ENCODE peak calls at places on chromosomes 3 and 15, in seven cellular contexts. V is nephron progenitor cell, I is coronary artery, G is cardiac fibroblast, J is HFF-Myc, B is heart left ventricle, H is GM13977. E is an unnamed sample.

GRCh38 chr15:28989239-28989830 is 103.6 kb downstream of the APBA2 start:
- DNase-seq in V (no peak), I (no peak), G (no peak), J (no peak), B (no peak), H (no peak), E (peak)

GRCh38 chr3:62214850-62215249 is 158.5 kb downstream of the FEZF2 start:
- DNase-seq in V (no peak), I (no peak), G (no peak), J (no peak), B (no peak), H (no peak), E (no peak)

GRCh38 chr3:13332158-13332557 is 88.0 kb downstream of the NUP210 start:
- DNase-seq in V (no peak), I (no peak), G (no peak), J (no peak), B (no peak), H (peak), E (no peak)

GRCh38 chr3:12197475-12197874 is 38.8 kb upstream of the TIMP4 start:
- DNase-seq in V (no peak), I (no peak), G (no peak), J (no peak), B (no peak), H (no peak), E (no peak)

GRCh38 chr3:188270423-188270972 is 116.5 kb downstream of the LPP start:
- DNase-seq in V (no peak), I (peak), G (peak), J (peak), B (no peak), H (no peak), E (no peak)

GRCh38 chr15:39327005-39327725 is 253.7 kb upstream of the THBS1 start:
- DNase-seq in V (no peak), I (no peak), G (no peak), J (no peak), B (no peak), H (no peak), E (no peak)

GRCh38 chr15:27017168-27017809 is 46.3 kb downstream of the GABRG3 start:
- DNase-seq in V (peak), I (no peak), G (peak), J (peak), B (no peak), H (peak), E (peak)

GRCh38 chr15:38635170-38635569 is 70.6 kb upstream of the RASGRP1 start:
- DNase-seq in V (peak), I (no peak), G (no peak), J (no peak), B (no peak), H (no peak), E (no peak)

GRCh38 chr3:64741344-64741743 is 53.5 kb upstream of the ADAMTS9 start:
- DNase-seq in V (no peak), I (peak), G (peak), J (no peak), B (peak), H (no peak), E (no peak)

GRCh38 chr15:48695835-48696573 is 50.5 kb upstream of the FBN1 start:
- DNase-seq in V (no peak), I (no peak), G (no peak), J (no peak), B (no peak), H (no peak), E (no peak)

GRCh38 chr15:41024141-41024540 is 70.9 kb downstream of the CHAC1 start:
- DNase-seq in V (no peak), I (no peak), G (peak), J (no peak), B (no peak), H (no peak), E (no peak)

GRCh38 chr3:18825586-18826157 is 322.6 kb upstream of the KCNH8 start:
- DNase-seq in V (no peak), I (no peak), G (no peak), J (no peak), B (no peak), H (no peak), E (no peak)
- TF ChIP-seq CTCF in V (no peak), I (no peak), G (no peak), J (no peak), B (no peak), H (no peak), E (no peak)

DNA sequence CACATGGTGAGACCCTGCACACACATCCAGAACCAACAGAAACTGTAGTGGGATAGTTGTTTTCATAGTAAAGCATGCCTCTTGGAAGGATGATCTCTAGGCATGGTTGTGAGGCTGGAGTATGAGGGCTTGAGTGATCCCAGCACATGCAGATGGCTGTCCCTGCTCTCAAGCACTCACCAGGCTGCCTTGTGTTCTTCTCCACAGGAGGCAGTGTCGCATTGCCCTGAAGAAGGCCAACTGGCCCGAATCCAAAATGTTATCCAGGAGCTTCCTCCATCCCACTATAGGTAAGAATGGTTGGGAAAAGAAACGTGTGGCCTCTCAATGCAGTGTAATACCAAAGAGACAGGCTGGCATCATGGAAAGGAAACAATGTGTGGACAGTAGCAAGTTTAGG is 82.7 kb downstream of the TMEM39A start:
- DNase-seq in V (no peak), I (no peak), G (peak), J (no peak), B (no peak), H (no peak), E (no peak)
- TF ChIP-seq CTCF in V (no peak), I (no peak), G (peak), J (no peak), B (no peak), H (no peak), E (no peak)

DNA sequence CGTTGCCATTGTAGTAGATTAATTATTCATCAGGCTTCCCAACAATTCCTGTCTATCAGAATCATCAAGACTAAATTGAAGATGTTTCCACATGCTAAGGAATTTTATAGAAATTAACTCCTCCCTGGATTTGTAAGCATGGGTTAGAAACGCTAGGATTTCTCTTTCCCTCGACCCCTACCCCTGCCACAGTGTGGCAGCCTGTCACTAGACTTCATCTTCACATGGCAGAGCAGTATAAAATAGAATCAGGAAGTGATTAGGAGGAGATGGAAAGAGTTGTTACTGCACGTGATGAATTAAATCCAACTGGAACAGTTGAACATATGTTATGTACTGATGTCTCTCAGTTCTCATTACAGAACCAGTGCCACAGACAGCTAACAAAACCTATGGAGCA is 129.9 kb upstream of the BNIP2 start:
- DNase-seq in V (no peak), I (no peak), G (no peak), J (no peak), B (no peak), H (no peak), E (no peak)
- TF ChIP-seq CTCF in V (no peak), I (no peak), G (no peak), J (no peak), B (no peak), H (no peak), E (no peak)

GRCh38 chr15:52255935-52256334 is 39.7 kb downstream of the MYO5C start:
- DNase-seq in V (no peak), I (no peak), G (no peak), J (no peak), B (no peak), H (no peak), E (no peak)

GRCh38 chr15:52256366-52256765 is 39.2 kb downstream of the MYO5C start:
- DNase-seq in V (peak), I (peak), G (peak), J (peak), B (peak), H (peak), E (peak)

GRCh38 chr15:52252781-52253180 is 42.8 kb downstream of the MYO5C start:
- DNase-seq in V (no peak), I (no peak), G (peak), J (peak), B (no peak), H (no peak), E (no peak)

GRCh38 chr15:52255008-52255407 is 40.6 kb downstream of the MYO5C start:
- DNase-seq in V (no peak), I (no peak), G (peak), J (no peak), B (no peak), H (no peak), E (no peak)

GRCh38 chr15:52254331-52254730 is 41.3 kb downstream of the MYO5C start:
- DNase-seq in V (no peak), I (no peak), G (peak), J (no peak), B (no peak), H (no peak), E (no peak)
- TF ChIP-seq CTCF in V (no peak), I (no peak), G (no peak), J (no peak), B (no peak), H (peak), E (no peak)

DNA sequence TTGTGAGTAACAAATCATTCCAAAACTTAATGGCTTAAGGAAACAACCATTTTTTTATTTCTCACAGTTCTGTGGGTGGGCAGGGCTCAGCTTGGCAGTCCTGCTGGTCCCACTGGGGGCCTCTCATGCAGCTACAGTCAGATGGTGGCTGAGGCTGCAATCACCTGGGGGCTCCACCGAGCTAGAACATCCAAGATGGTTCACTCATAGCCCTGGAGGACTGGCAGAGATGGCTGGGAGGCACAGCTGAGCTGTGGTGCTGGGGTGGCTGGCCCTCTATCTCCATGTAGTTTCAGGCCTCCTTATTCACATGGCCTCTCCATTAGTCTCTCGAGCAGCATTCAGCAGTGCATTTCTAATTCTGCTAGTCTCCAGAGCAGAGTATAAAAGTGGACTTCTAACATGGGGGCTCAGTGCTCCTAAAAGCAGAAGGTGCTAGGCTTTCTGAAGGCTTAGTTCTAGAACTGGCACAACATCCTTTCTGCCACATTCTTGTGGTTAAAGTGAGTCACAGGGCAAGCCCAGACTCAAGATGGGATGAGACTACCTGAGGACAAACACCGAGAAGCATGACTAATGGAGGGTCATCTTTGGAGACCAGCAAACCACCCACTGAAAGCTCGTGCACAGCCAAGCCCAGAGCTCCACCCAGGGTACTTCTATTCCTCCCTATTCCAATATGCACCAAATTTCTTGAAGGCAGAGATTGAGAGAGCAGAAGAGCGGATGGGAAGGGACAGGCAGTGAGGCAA is 6.3 kb downstream of the CAV3 start:
- DNase-seq in V (no peak), I (no peak), G (peak), J (peak), B (no peak), H (no peak), E (no peak)
- TF ChIP-seq CTCF in V (no peak), I (no peak), G (no peak), J (no peak), B (no peak), H (no peak), E (no peak)

DNA sequence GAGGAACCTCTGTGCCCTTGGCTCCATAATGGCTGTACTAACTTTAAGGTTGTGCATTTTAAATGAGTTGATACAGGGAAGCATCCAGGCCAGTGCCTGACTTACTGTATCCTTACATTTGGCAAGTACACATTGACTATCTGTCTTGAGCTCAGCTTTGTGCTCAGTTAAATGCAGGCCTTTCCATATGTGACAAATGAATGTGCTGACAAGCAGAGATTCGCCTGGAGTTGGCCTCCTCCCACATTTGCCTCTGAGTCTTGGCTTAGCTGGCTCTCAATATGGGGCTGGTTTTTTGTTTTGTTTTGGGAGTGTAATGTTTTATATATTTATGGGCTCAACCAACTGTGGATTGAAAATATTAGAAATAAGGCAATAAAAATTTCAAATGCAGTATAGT is 29.7 kb downstream of the TRIM71 start:
- DNase-seq in V (no peak), I (no peak), G (no peak), J (no peak), B (peak), H (no peak), E (no peak)
- TF ChIP-seq CTCF in V (no peak), I (no peak), G (no peak), J (no peak), B (no peak), H (no peak), E (no peak)

DNA sequence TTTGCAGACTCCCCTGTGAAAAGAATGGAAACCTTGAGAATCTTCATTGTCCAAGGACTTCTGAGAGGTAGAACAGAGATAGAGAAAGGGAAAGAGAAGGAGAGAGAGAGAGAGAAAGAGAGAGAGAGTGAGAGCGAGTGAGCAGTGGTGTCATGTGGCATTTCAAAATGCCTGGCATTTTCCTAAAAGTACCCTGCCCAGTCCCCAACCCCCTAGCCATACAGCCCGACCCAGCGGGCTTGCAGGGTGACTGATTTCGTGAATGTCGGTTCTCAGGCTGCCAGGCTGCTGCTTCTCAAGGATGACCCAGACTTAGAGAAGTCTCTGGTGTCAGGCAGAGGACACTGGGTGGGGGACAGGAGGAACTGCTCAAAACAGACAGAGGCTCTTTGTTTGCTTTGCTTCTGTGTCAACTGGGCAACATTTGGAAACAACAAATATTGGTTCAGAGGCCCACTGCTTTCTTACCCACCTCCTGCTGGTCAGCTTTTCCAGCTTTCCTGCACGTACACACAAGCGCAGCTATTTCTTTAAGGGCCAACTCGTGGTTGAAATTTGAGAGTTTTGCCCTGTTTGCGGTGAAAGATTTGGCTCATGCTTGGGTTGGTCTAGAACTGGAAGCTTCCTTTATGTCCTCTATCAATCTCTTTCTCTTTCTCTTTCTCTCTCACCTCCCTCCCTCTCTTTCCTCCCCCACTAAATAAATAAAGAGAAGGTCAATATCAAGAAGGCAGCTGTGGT is 3.7 kb upstream of the TF start:
- DNase-seq in V (no peak), I (no peak), G (no peak), J (no peak), B (no peak), H (no peak), E (no peak)
- TF ChIP-seq CTCF in V (no peak), I (no peak), G (no peak), J (no peak), B (no peak), H (no peak), E (no peak)

GRCh38 chr3:142976621-142977398 is 13.3 kb upstream of the PAQR9 start:
- DNase-seq in V (no peak), I (no peak), G (peak), J (peak), B (peak), H (no peak), E (no peak)

GRCh38 chr3:142977399-142977728 is 13.9 kb upstream of the PAQR9 start:
- DNase-seq in V (no peak), I (no peak), G (peak), J (no peak), B (no peak), H (no peak), E (no peak)

GRCh38 chr3:142972092-142972753 is 8.7 kb upstream of the PAQR9 start:
- DNase-seq in V (no peak), I (no peak), G (no peak), J (no peak), B (no peak), H (no peak), E (no peak)

GRCh38 chr3:142973217-142974009 is 9.9 kb upstream of the PAQR9 start:
- DNase-seq in V (no peak), I (no peak), G (no peak), J (no peak), B (peak), H (no peak), E (no peak)

GRCh38 chr3:142975316-142975995 is 12.0 kb upstream of the PAQR9 start:
- DNase-seq in V (no peak), I (no peak), G (peak), J (no peak), B (no peak), H (no peak), E (no peak)
- TF ChIP-seq CTCF in V (no peak), I (no peak), G (no peak), J (no peak), B (no peak), H (no peak), E (no peak)